ENCODE peak calls at places on chromosomes 12 and 14, in five cellular contexts. F is HCT116, A is HepG2, J is GM12878, W is Panc1. V is an unnamed sample.
A peak's percentile ranks its signal among the peaks of the same experiment; 100 is the strongest.

GRCh38 chr12:119679081-119679480 is 11.1 kb downstream of the PRKAB1 start:
- DNase-seq in F (no peak), A (no peak), J (no peak), W (no peak), V (no peak)

GRCh38 chr14:104123879-104124278 is 14.5 kb upstream of the KIF26A start:
- DNase-seq in F (no peak), A (no peak), J (no peak), W (no peak), V (no peak)

GRCh38 chr12:57229634-57230380 is at the start of gene SHMT2:
- DNase-seq in F (peak; percentile 91), A (peak; percentile 95), J (peak; percentile 93), W (peak; percentile 83), V (peak; percentile 96)

GRCh38 chr12:42716521-42716920 is 127.0 kb upstream of the PRICKLE1 start:
- DNase-seq in F (no peak), A (no peak), J (no peak), W (no peak), V (no peak)

GRCh38 chr14:100363053-100363452 is 39.9 kb downstream of the SLC25A47 start:
- DNase-seq in F (no peak), A (no peak), J (no peak), W (no peak), V (no peak)

GRCh38 chr12:51349026-51349425 is 2.5 kb upstream of the CELA1 start:
- DNase-seq in F (no peak), A (no peak), J (no peak), W (no peak), V (no peak)

GRCh38 chr12:29739279-29739991 is 44.3 kb downstream of the TMTC1 start:
- DNase-seq in F (no peak), A (no peak), J (no peak), W (no peak), V (no peak)

GRCh38 chr12:4134434-4134762 is 139.2 kb upstream of the CCND2 start:
- DNase-seq in F (no peak), A (no peak), J (no peak), W (no peak), V (no peak)

GRCh38 chr14:38211258-38211735 is 3.6 kb downstream of the SSTR1 start:
- DNase-seq in F (no peak), A (no peak), J (no peak), W (no peak), V (no peak)

GRCh38 chr14:75184039-75184438 is 7.6 kb upstream of the TMED10 start:
- DNase-seq in F (no peak), A (no peak), J (no peak), W (no peak), V (no peak)
- TF ChIP-seq REST in F (no peak), A (no peak), J (no peak), W (no peak), V (no peak)

GRCh38 chr12:62757048-62757447 is 177.9 kb downstream of the PPM1H start:
- DNase-seq in F (no peak), A (no peak), J (no peak), W (no peak), V (no peak)
- TF ChIP-seq POLR2AphosphoS5 in F (no peak), A (no peak), J (no peak), W (no peak), V (no peak)

GRCh38 chr12:100521958-100522357 is 48.3 kb downstream of the NR1H4 start:
- DNase-seq in F (no peak), A (no peak), J (no peak), W (no peak), V (no peak)
- TF ChIP-seq REST in F (no peak), A (no peak), J (no peak), W (no peak), V (no peak)

DNA sequence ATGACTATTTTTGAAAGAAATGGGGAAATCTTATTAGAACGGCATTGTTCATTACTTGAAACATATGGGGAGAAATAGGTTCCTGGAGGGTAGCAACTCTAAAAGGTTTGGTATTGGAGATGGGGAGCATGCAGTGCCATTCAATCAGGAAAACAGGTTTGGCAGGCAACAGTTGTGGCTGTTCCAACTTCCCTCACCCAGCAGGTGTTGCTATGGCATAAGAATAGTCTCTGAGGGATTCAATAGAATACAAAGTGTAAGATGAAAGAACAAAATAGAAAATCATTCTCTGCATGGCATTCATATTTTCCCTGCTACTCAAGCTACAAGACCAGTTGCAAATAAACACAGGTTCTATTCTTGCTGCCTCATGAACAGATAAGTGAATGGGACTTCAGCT is 393.3 kb upstream of the RPL10L start:
- DNase-seq in F (no peak), A (no peak), J (no peak), W (no peak), V (no peak)
- TF ChIP-seq POLR2AphosphoS5 in F (no peak), A (no peak), J (no peak), W (no peak), V (no peak)

GRCh38 chr14:61103541-61104339 is 122.7 kb downstream of the SLC38A6 start:
- DNase-seq in F (peak; percentile 76), A (peak; percentile 78), J (no peak), W (peak; percentile 56), V (peak; percentile 60)
- TF ChIP-seq REST in F (no peak), A (no peak), J (no peak), W (no peak), V (no peak)